ENCODE peak calls at places on chromosome 10, in four cellular contexts. One of them, this sample, is unnamed.
A peak's percentile ranks its signal among the peaks of the same experiment; 100 is the strongest.

GRCh38 chr10:74165530-74165901 is 14.5 kb downstream of the ADK start:
- DNase-seq in stimulated activated naive CD8-positive, alpha-beta T cell treated with anti-CD3 and anti-CD28 coated beads, Interleukin-15, Interleukin-2, amounts not matched to agents 100 U/mL and 50 U/mL, for 24 hours: no peak
- DNase-seq in cardiac fibroblast: no peak
- DNase-seq in left ventricle myocardium superior: no peak
- DNase-seq in this sample: no peak

GRCh38 chr10:4263281-4263921 is 478.4 kb upstream of the KLF6 start:
- DNase-seq in stimulated activated naive CD8-positive, alpha-beta T cell treated with anti-CD3 and anti-CD28 coated beads, Interleukin-15, Interleukin-2, amounts not matched to agents 100 U/mL and 50 U/mL, for 24 hours: no peak
- DNase-seq in cardiac fibroblast: no peak
- DNase-seq in left ventricle myocardium superior: no peak
- DNase-seq in this sample: peak; percentile 49

GRCh38 chr10:6053816-6054581 is 8.2 kb downstream of the IL2RA start:
- DNase-seq in stimulated activated naive CD8-positive, alpha-beta T cell treated with anti-CD3 and anti-CD28 coated beads, Interleukin-15, Interleukin-2, amounts not matched to agents 100 U/mL and 50 U/mL, for 24 hours: peak; percentile 53
- DNase-seq in cardiac fibroblast: no peak
- DNase-seq in left ventricle myocardium superior: peak; percentile 57
- DNase-seq in this sample: peak; percentile 82

GRCh38 chr10:78405781-78406180 is 372.1 kb downstream of the RPS24 start:
- DNase-seq in stimulated activated naive CD8-positive, alpha-beta T cell treated with anti-CD3 and anti-CD28 coated beads, Interleukin-15, Interleukin-2, amounts not matched to agents 100 U/mL and 50 U/mL, for 24 hours: no peak
- DNase-seq in cardiac fibroblast: no peak
- DNase-seq in left ventricle myocardium superior: no peak
- DNase-seq in this sample: no peak

GRCh38 chr10:77844713-77845454 is 81.7 kb downstream of the DLG5 start:
- DNase-seq in stimulated activated naive CD8-positive, alpha-beta T cell treated with anti-CD3 and anti-CD28 coated beads, Interleukin-15, Interleukin-2, amounts not matched to agents 100 U/mL and 50 U/mL, for 24 hours: no peak
- DNase-seq in cardiac fibroblast: peak; percentile 84
- DNase-seq in left ventricle myocardium superior: no peak
- DNase-seq in this sample: no peak

GRCh38 chr10:119270893-119271361 is 63.6 kb downstream of the GRK5 start:
- DNase-seq in stimulated activated naive CD8-positive, alpha-beta T cell treated with anti-CD3 and anti-CD28 coated beads, Interleukin-15, Interleukin-2, amounts not matched to agents 100 U/mL and 50 U/mL, for 24 hours: peak; percentile 72
- DNase-seq in cardiac fibroblast: peak; percentile 94
- DNase-seq in left ventricle myocardium superior: peak; percentile 89
- DNase-seq in this sample: peak; percentile 88

GRCh38 chr10:92238586-92239098 is 52.2 kb downstream of the CPEB3 start:
- DNase-seq in stimulated activated naive CD8-positive, alpha-beta T cell treated with anti-CD3 and anti-CD28 coated beads, Interleukin-15, Interleukin-2, amounts not matched to agents 100 U/mL and 50 U/mL, for 24 hours: no peak
- DNase-seq in cardiac fibroblast: peak; percentile 43
- DNase-seq in left ventricle myocardium superior: no peak
- DNase-seq in this sample: no peak

GRCh38 chr10:92886334-92886961 is 38.1 kb downstream of the EXOC6 start:
- DNase-seq in stimulated activated naive CD8-positive, alpha-beta T cell treated with anti-CD3 and anti-CD28 coated beads, Interleukin-15, Interleukin-2, amounts not matched to agents 100 U/mL and 50 U/mL, for 24 hours: no peak
- DNase-seq in cardiac fibroblast: no peak
- DNase-seq in left ventricle myocardium superior: no peak
- DNase-seq in this sample: no peak

GRCh38 chr10:13276749-13277394 is 23.0 kb downstream of the PHYH start:
- DNase-seq in stimulated activated naive CD8-positive, alpha-beta T cell treated with anti-CD3 and anti-CD28 coated beads, Interleukin-15, Interleukin-2, amounts not matched to agents 100 U/mL and 50 U/mL, for 24 hours: no peak
- DNase-seq in cardiac fibroblast: peak; percentile 59
- DNase-seq in left ventricle myocardium superior: no peak
- DNase-seq in this sample: no peak

GRCh38 chr10:97889461-97890265 is 40.0 kb downstream of the GOLGA7B start:
- DNase-seq in stimulated activated naive CD8-positive, alpha-beta T cell treated with anti-CD3 and anti-CD28 coated beads, Interleukin-15, Interleukin-2, amounts not matched to agents 100 U/mL and 50 U/mL, for 24 hours: peak; percentile 47
- DNase-seq in cardiac fibroblast: peak; percentile 36
- DNase-seq in left ventricle myocardium superior: no peak
- DNase-seq in this sample: no peak

GRCh38 chr10:5904227-5904626 is 14.2 kb downstream of the FBH1 start:
- DNase-seq in stimulated activated naive CD8-positive, alpha-beta T cell treated with anti-CD3 and anti-CD28 coated beads, Interleukin-15, Interleukin-2, amounts not matched to agents 100 U/mL and 50 U/mL, for 24 hours: no peak
- DNase-seq in cardiac fibroblast: no peak
- DNase-seq in left ventricle myocardium superior: no peak
- DNase-seq in this sample: no peak

GRCh38 chr10:92204238-92204637 is 86.6 kb downstream of the CPEB3 start:
- DNase-seq in stimulated activated naive CD8-positive, alpha-beta T cell treated with anti-CD3 and anti-CD28 coated beads, Interleukin-15, Interleukin-2, amounts not matched to agents 100 U/mL and 50 U/mL, for 24 hours: no peak
- DNase-seq in cardiac fibroblast: no peak
- DNase-seq in left ventricle myocardium superior: no peak
- DNase-seq in this sample: no peak

GRCh38 chr10:9069136-9069535 is 1014.6 kb downstream of the GATA3 start:
- DNase-seq in stimulated activated naive CD8-positive, alpha-beta T cell treated with anti-CD3 and anti-CD28 coated beads, Interleukin-15, Interleukin-2, amounts not matched to agents 100 U/mL and 50 U/mL, for 24 hours: no peak
- DNase-seq in cardiac fibroblast: no peak
- DNase-seq in left ventricle myocardium superior: no peak
- DNase-seq in this sample: no peak

GRCh38 chr10:117137911-117138642 is at the start of gene VAX1:
- DNase-seq in stimulated activated naive CD8-positive, alpha-beta T cell treated with anti-CD3 and anti-CD28 coated beads, Interleukin-15, Interleukin-2, amounts not matched to agents 100 U/mL and 50 U/mL, for 24 hours: peak; percentile 3
- DNase-seq in cardiac fibroblast: no peak
- DNase-seq in left ventricle myocardium superior: no peak
- DNase-seq in this sample: no peak

GRCh38 chr10:70255329-70256299 is 22.4 kb upstream of the PPA1 start:
- DNase-seq in stimulated activated naive CD8-positive, alpha-beta T cell treated with anti-CD3 and anti-CD28 coated beads, Interleukin-15, Interleukin-2, amounts not matched to agents 100 U/mL and 50 U/mL, for 24 hours: peak; percentile 26
- DNase-seq in cardiac fibroblast: peak; percentile 44
- DNase-seq in left ventricle myocardium superior: peak; percentile 37
- DNase-seq in this sample: no peak

GRCh38 chr10:46548781-46549090 is 7.7 kb downstream of the GPRIN2 start:
- DNase-seq in stimulated activated naive CD8-positive, alpha-beta T cell treated with anti-CD3 and anti-CD28 coated beads, Interleukin-15, Interleukin-2, amounts not matched to agents 100 U/mL and 50 U/mL, for 24 hours: no peak
- DNase-seq in cardiac fibroblast: no peak
- DNase-seq in left ventricle myocardium superior: no peak
- DNase-seq in this sample: no peak

GRCh38 chr10:59366310-59366709 is 4.0 kb upstream of the FAM13C start:
- DNase-seq in stimulated activated naive CD8-positive, alpha-beta T cell treated with anti-CD3 and anti-CD28 coated beads, Interleukin-15, Interleukin-2, amounts not matched to agents 100 U/mL and 50 U/mL, for 24 hours: no peak
- DNase-seq in cardiac fibroblast: peak; percentile 82
- DNase-seq in left ventricle myocardium superior: no peak
- DNase-seq in this sample: peak; percentile 76

GRCh38 chr10:94260455-94260854 is 102.3 kb downstream of the NOC3L start:
- DNase-seq in stimulated activated naive CD8-positive, alpha-beta T cell treated with anti-CD3 and anti-CD28 coated beads, Interleukin-15, Interleukin-2, amounts not matched to agents 100 U/mL and 50 U/mL, for 24 hours: no peak
- DNase-seq in cardiac fibroblast: no peak
- DNase-seq in left ventricle myocardium superior: no peak
- DNase-seq in this sample: no peak

GRCh38 chr10:114308470-114309110 is 69.5 kb downstream of the VWA2 start:
- DNase-seq in stimulated activated naive CD8-positive, alpha-beta T cell treated with anti-CD3 and anti-CD28 coated beads, Interleukin-15, Interleukin-2, amounts not matched to agents 100 U/mL and 50 U/mL, for 24 hours: no peak
- DNase-seq in cardiac fibroblast: no peak
- DNase-seq in left ventricle myocardium superior: peak; percentile 15
- DNase-seq in this sample: no peak

GRCh38 chr10:5043716-5044115 is 40.1 kb upstream of the AKR1C2 start:
- DNase-seq in stimulated activated naive CD8-positive, alpha-beta T cell treated with anti-CD3 and anti-CD28 coated beads, Interleukin-15, Interleukin-2, amounts not matched to agents 100 U/mL and 50 U/mL, for 24 hours: no peak
- DNase-seq in cardiac fibroblast: peak; percentile 71
- DNase-seq in left ventricle myocardium superior: no peak
- DNase-seq in this sample: no peak

GRCh38 chr10:130635528-130635927 is 499.3 kb downstream of the GLRX3 start:
- DNase-seq in stimulated activated naive CD8-positive, alpha-beta T cell treated with anti-CD3 and anti-CD28 coated beads, Interleukin-15, Interleukin-2, amounts not matched to agents 100 U/mL and 50 U/mL, for 24 hours: no peak
- DNase-seq in cardiac fibroblast: no peak
- DNase-seq in left ventricle myocardium superior: no peak
- DNase-seq in this sample: no peak

GRCh38 chr10:71729023-71729649 is 9.6 kb upstream of the C10orf105 start:
- DNase-seq in stimulated activated naive CD8-positive, alpha-beta T cell treated with anti-CD3 and anti-CD28 coated beads, Interleukin-15, Interleukin-2, amounts not matched to agents 100 U/mL and 50 U/mL, for 24 hours: peak; percentile 54
- DNase-seq in cardiac fibroblast: no peak
- DNase-seq in left ventricle myocardium superior: peak; percentile 74
- DNase-seq in this sample: peak; percentile 87

GRCh38 chr10:73941300-73941699 is 30.4 kb downstream of the PLAU start:
- DNase-seq in stimulated activated naive CD8-positive, alpha-beta T cell treated with anti-CD3 and anti-CD28 coated beads, Interleukin-15, Interleukin-2, amounts not matched to agents 100 U/mL and 50 U/mL, for 24 hours: no peak
- DNase-seq in cardiac fibroblast: no peak
- DNase-seq in left ventricle myocardium superior: no peak
- DNase-seq in this sample: no peak

GRCh38 chr10:91569522-91569921 is 63.3 kb downstream of the PPP1R3C start:
- DNase-seq in stimulated activated naive CD8-positive, alpha-beta T cell treated with anti-CD3 and anti-CD28 coated beads, Interleukin-15, Interleukin-2, amounts not matched to agents 100 U/mL and 50 U/mL, for 24 hours: no peak
- DNase-seq in cardiac fibroblast: no peak
- DNase-seq in left ventricle myocardium superior: no peak
- DNase-seq in this sample: no peak

GRCh38 chr10:6516277-6516676 is 63.8 kb downstream of the PRKCQ start:
- DNase-seq in stimulated activated naive CD8-positive, alpha-beta T cell treated with anti-CD3 and anti-CD28 coated beads, Interleukin-15, Interleukin-2, amounts not matched to agents 100 U/mL and 50 U/mL, for 24 hours: no peak
- DNase-seq in cardiac fibroblast: no peak
- DNase-seq in left ventricle myocardium superior: no peak
- DNase-seq in this sample: no peak

GRCh38 chr10:29472268-29473086 is 162.3 kb downstream of the SVIL start:
- DNase-seq in stimulated activated naive CD8-positive, alpha-beta T cell treated with anti-CD3 and anti-CD28 coated beads, Interleukin-15, Interleukin-2, amounts not matched to agents 100 U/mL and 50 U/mL, for 24 hours: no peak
- DNase-seq in cardiac fibroblast: no peak
- DNase-seq in left ventricle myocardium superior: no peak
- DNase-seq in this sample: no peak

GRCh38 chr10:42753507-42754154 is 29.0 kb upstream of the BMS1 start:
- DNase-seq in stimulated activated naive CD8-positive, alpha-beta T cell treated with anti-CD3 and anti-CD28 coated beads, Interleukin-15, Interleukin-2, amounts not matched to agents 100 U/mL and 50 U/mL, for 24 hours: peak; percentile 22
- DNase-seq in cardiac fibroblast: no peak
- DNase-seq in left ventricle myocardium superior: peak; percentile 55
- DNase-seq in this sample: no peak

GRCh38 chr10:122648599-122649428 is 50.8 kb downstream of the C10orf120 start:
- DNase-seq in stimulated activated naive CD8-positive, alpha-beta T cell treated with anti-CD3 and anti-CD28 coated beads, Interleukin-15, Interleukin-2, amounts not matched to agents 100 U/mL and 50 U/mL, for 24 hours: peak; percentile 41
- DNase-seq in cardiac fibroblast: peak; percentile 52
- DNase-seq in left ventricle myocardium superior: peak; percentile 76
- DNase-seq in this sample: no peak

This sample was measured in heart left ventricle.